ENCODE peak calls at places on chromosomes 7 and 10, in seven cellular contexts. O, J, V, Q, R, E and X are unnamed samples.

GRCh38 chr10:34677132-34677531 is 138.0 kb downstream of the PARD3 start:
- DNase-seq in O (no peak), J (no peak), V (no peak), Q (no peak), R (no peak), E (no peak), X (no peak)

GRCh38 chr7:142553216-142553615 is 196.1 kb upstream of the PRSS1 start:
- DNase-seq in O (no peak), J (no peak), V (no peak), Q (no peak), R (no peak), E (no peak), X (no peak)

GRCh38 chr7:67618569-67619543 is 622.2 kb downstream of the TYW1 start:
- DNase-seq in O (peak; percentile 14), J (peak; percentile 79), V (no peak), Q (no peak), R (no peak), E (peak; percentile 19), X (no peak)

GRCh38 chr10:814536-815302 is 116.8 kb downstream of the LARP4B start:
- DNase-seq in O (no peak), J (no peak), V (peak; percentile 51), Q (no peak), R (no peak), E (no peak), X (no peak)

GRCh38 chr7:126501617-126502016 is 751.1 kb downstream of the GRM8 start:
- DNase-seq in O (no peak), J (no peak), V (no peak), Q (no peak), R (no peak), E (no peak), X (no peak)

GRCh38 chr7:46291601-46292150 is 370.6 kb upstream of the IGFBP3 start:
- DNase-seq in O (no peak), J (no peak), V (no peak), Q (no peak), R (peak; percentile 52), E (no peak), X (no peak)

GRCh38 chr10:97319671-97320479 is 804 bp downstream of the FRAT1 start:
- DNase-seq in O (peak; percentile 25), J (peak; percentile 84), V (peak; percentile 92), Q (no peak), R (no peak), E (peak; percentile 60), X (peak; percentile 85)

GRCh38 chr10:86299562-86299961 is 67.0 kb downstream of the GRID1 start:
- DNase-seq in O (no peak), J (no peak), V (no peak), Q (no peak), R (no peak), E (no peak), X (no peak)

GRCh38 chr7:136039577-136040345 is 62.6 kb upstream of the MTPN start:
- DNase-seq in O (no peak), J (no peak), V (no peak), Q (no peak), R (no peak), E (no peak), X (no peak)

GRCh38 chr10:61346946-61347345 is 106.2 kb downstream of the TMEM26 start:
- DNase-seq in O (no peak), J (no peak), V (no peak), Q (no peak), R (no peak), E (no peak), X (no peak)

GRCh38 chr7:1095621-1096155 is 7.8 kb downstream of the GPER1 start:
- DNase-seq in O (no peak), J (no peak), V (no peak), Q (no peak), R (peak; percentile 41), E (no peak), X (no peak)

GRCh38 chr7:8154290-8154689 is 107.7 kb downstream of the ICA1 start:
- DNase-seq in O (no peak), J (peak; percentile 31), V (no peak), Q (no peak), R (no peak), E (no peak), X (no peak)

GRCh38 chr7:2120251-2120660 is 112.5 kb downstream of the MAD1L1 start:
- DNase-seq in O (no peak), J (no peak), V (no peak), Q (no peak), R (no peak), E (peak; percentile 36), X (no peak)

GRCh38 chr10:70886921-70887665 is 1.3 kb downstream of the PCBD1 start:
- DNase-seq in O (no peak), J (no peak), V (no peak), Q (no peak), R (no peak), E (no peak), X (no peak)

GRCh38 chr7:26374665-26375373 is 83.2 kb downstream of the SNX10 start:
- DNase-seq in O (no peak), J (no peak), V (no peak), Q (no peak), R (no peak), E (no peak), X (no peak)

GRCh38 chr7:19928247-19928646 is 154.8 kb upstream of the TMEM196 start:
- DNase-seq in O (no peak), J (no peak), V (no peak), Q (no peak), R (no peak), E (no peak), X (no peak)

GRCh38 chr10:124535731-124536495 is 74.3 kb downstream of the LHPP start:
- DNase-seq in O (no peak), J (peak; percentile 51), V (peak; percentile 54), Q (no peak), R (no peak), E (no peak), X (peak; percentile 50)

GRCh38 chr7:96426027-96426426 is 104.1 kb upstream of the SLC25A13 start:
- DNase-seq in O (no peak), J (no peak), V (no peak), Q (no peak), R (no peak), E (no peak), X (no peak)

GRCh38 chr7:8325067-8325466 is 63.1 kb upstream of the ICA1 start:
- DNase-seq in O (no peak), J (no peak), V (no peak), Q (no peak), R (no peak), E (no peak), X (no peak)

GRCh38 chr7:36348256-36348655 is 41.4 kb upstream of the ANLN start:
- DNase-seq in O (no peak), J (no peak), V (no peak), Q (no peak), R (no peak), E (no peak), X (no peak)

GRCh38 chr10:48656241-48656921 is 28.3 kb upstream of the WDFY4 start:
- DNase-seq in O (peak; percentile 83), J (peak; percentile 97), V (peak; percentile 100), Q (no peak), R (peak; percentile 89), E (peak; percentile 95), X (peak; percentile 95)

GRCh38 chr7:47170516-47170915 is 411.4 kb downstream of the TNS3 start:
- DNase-seq in O (no peak), J (no peak), V (no peak), Q (no peak), R (no peak), E (no peak), X (no peak)

GRCh38 chr10:117158297-117158696 is 20.2 kb upstream of the VAX1 start:
- DNase-seq in O (no peak), J (no peak), V (no peak), Q (no peak), R (no peak), E (no peak), X (no peak)

GRCh38 chr10:69851306-69851705 is 49.6 kb downstream of the COL13A1 start:
- DNase-seq in O (no peak), J (no peak), V (no peak), Q (no peak), R (no peak), E (no peak), X (no peak)
- H3K4me1 ChIP-seq in O (no peaks in the 10 kb centered on the region), J (peaks cover 18% of the 10 kb centered on the region), V (no peaks in the 10 kb centered on the region), Q (no peaks in the 10 kb centered on the region), R (peaks cover 5% of the 10 kb centered on the region), E (no peaks in the 10 kb centered on the region), X (no peaks in the 10 kb centered on the region)

GRCh38 chr10:113894581-113894980 is 40.1 kb downstream of the NHLRC2 start:
- DNase-seq in O (no peak), J (no peak), V (no peak), Q (no peak), R (no peak), E (no peak), X (no peak)

GRCh38 chr10:113891476-113891875 is 37.0 kb downstream of the NHLRC2 start:
- DNase-seq in O (no peak), J (no peak), V (no peak), Q (no peak), R (no peak), E (no peak), X (no peak)

GRCh38 chr10:113890769-113891168 is 36.3 kb downstream of the NHLRC2 start:
- DNase-seq in O (no peak), J (no peak), V (no peak), Q (no peak), R (no peak), E (no peak), X (no peak)

GRCh38 chr10:113895018-113895417 is 40.6 kb downstream of the NHLRC2 start:
- DNase-seq in O (no peak), J (no peak), V (no peak), Q (no peak), R (no peak), E (no peak), X (no peak)

DNA sequence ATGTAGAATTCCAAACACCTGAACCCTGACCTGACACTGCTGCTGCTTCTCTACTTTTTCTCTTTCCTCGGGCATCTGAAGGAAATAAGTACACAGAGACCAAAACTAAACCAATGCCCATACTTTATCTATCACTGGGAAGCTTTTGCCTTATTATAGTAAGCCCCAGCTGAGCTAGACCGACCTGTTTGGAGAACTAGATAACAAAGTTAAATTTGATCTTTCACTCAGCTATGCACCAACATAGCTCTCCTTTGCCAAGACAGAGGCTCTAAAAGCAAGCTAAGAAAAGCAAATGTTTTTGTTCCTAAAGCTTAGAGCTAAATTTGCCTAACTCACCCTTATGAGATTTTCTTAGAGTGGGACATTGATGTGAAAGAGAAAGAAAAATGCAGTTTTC is 39.1 kb downstream of the NHLRC2 start:
- DNase-seq in O (no peak), J (no peak), V (no peak), Q (no peak), R (no peak), E (no peak), X (no peak)
- H3K4me1 ChIP-seq in O (peaks cover 5% of the 10 kb centered on the region), J (peaks cover 15% of the 10 kb centered on the region), V (no peaks in the 10 kb centered on the region), Q (peaks cover 6% of the 10 kb centered on the region), R (peaks cover 41% of the 10 kb centered on the region), E (peaks cover 26% of the 10 kb centered on the region), X (peaks cover 10% of the 10 kb centered on the region)

DNA sequence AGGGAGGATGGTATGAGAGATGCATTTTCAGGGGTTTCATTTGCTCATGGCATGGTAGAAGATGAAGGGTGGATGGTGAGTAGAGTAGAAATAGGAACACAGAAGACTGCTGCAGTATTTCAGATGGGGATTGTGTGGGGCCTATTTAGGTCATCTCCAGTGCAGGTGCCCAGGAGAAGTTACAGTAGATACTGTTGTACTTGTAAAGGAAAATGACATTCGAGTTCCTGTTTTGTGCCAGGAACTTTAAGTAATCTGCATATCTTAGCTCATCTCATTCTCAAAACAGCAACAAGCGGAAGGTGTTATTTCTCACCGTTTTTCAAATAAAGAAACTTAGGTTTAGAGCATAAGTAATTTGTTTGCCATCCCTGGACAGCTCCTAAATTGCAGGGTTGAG is 156.2 kb downstream of the AUTS2 start:
- DNase-seq in O (no peak), J (no peak), V (no peak), Q (no peak), R (no peak), E (no peak), X (no peak)
- H3K4me1 ChIP-seq in O (peaks cover 16% of the 10 kb centered on the region), J (peaks cover 28% of the 10 kb centered on the region), V (no peaks in the 10 kb centered on the region), Q (no peaks in the 10 kb centered on the region), R (no peaks in the 10 kb centered on the region), E (peaks cover 8% of the 10 kb centered on the region), X (no peaks in the 10 kb centered on the region)

GRCh38 chr7:123747089-123747488 is 1.7 kb downstream of the WASL start:
- DNase-seq in O (no peak), J (no peak), V (no peak), Q (no peak), R (no peak), E (no peak), X (no peak)
- H3K4me1 ChIP-seq in O (peaks cover 7% of the 10 kb centered on the region), J (peaks cover 22% of the 10 kb centered on the region), V (peaks cover 54% of the 10 kb centered on the region), Q (peaks cover 54% of the 10 kb centered on the region), R (peaks cover 75% of the 10 kb centered on the region), E (peaks cover 48% of the 10 kb centered on the region), X (peaks cover 47% of the 10 kb centered on the region)